ENCODE peak calls at places on chromosomes 6 and 20, in five cellular contexts. A, G, C, M and Y are unnamed samples.

GRCh38 chr6:136306466-136306865 is 16.8 kb upstream of the BCLAF1 start:
- DNase-seq in C (no peak), G (no peak), A (no peak), M (no peak), Y (no peak)

GRCh38 chr6:42864602-42865001 is 14.8 kb upstream of the RPL7L1 start:
- DNase-seq in C (no peak), M (no peak), G (no peak), A (no peak), Y (no peak)

GRCh38 chr6:86871681-86872080 is 65.6 kb upstream of the HTR1E start:
- DNase-seq in A (no peak), M (no peak), C (no peak), G (no peak), Y (no peak)

GRCh38 chr20:64223526-64224067 is 32.0 kb upstream of the PCMTD2 start:
- DNase-seq in G (no peak), M (no peak), C (no peak), A (peak), Y (no peak)

GRCh38 chr20:49276201-49276894 is 1.5 kb downstream of the ZNFX1 start:
- DNase-seq in M (no peak), A (peak), C (peak), G (peak), Y (no peak)

GRCh38 chr6:130937942-130938604 is 110.9 kb downstream of the SMLR1 start:
- DNase-seq in G (no peak), A (no peak), M (no peak), C (no peak), Y (no peak)

GRCh38 chr6:42224222-42225042 is 6.8 kb upstream of the MRPS10 start:
- DNase-seq in C (no peak), M (no peak), G (no peak), A (peak), Y (no peak)

GRCh38 chr20:90651-91050 is 3.2 kb downstream of the DEFB125 start:
- DNase-seq in M (no peak), C (no peak), A (no peak), G (no peak), Y (no peak)

GRCh38 chr20:53040678-53041674 is 68.8 kb downstream of the TSHZ2 start:
- DNase-seq in A (no peak), C (no peak), M (no peak), G (peak), Y (no peak)

GRCh38 chr20:35561671-35562070 is 19.8 kb downstream of the ERGIC3 start:
- DNase-seq in A (no peak), M (no peak), G (no peak), C (no peak), Y (no peak)

GRCh38 chr6:161038229-161039003 is 46.8 kb downstream of the MAP3K4 start:
- DNase-seq in C (no peak), A (no peak), G (no peak), M (no peak), Y (no peak)

GRCh38 chr6:14423330-14423729 is 305.8 kb downstream of the CD83 start:
- DNase-seq in G (no peak), M (no peak), C (no peak), A (no peak), Y (no peak)

GRCh38 chr6:93040375-93040774 is 379.0 kb downstream of the EPHA7 start:
- DNase-seq in M (no peak), G (no peak), C (no peak), A (no peak), Y (no peak)

GRCh38 chr6:79712144-79712543 is 81.0 kb downstream of the SH3BGRL2 start:
- DNase-seq in A (no peak), C (no peak), G (no peak), M (no peak), Y (no peak)

GRCh38 chr6:116251568-116252384 is 2.1 kb downstream of the TSPYL4 start:
- DNase-seq in M (no peak), G (no peak), C (no peak), A (no peak), Y (no peak)

GRCh38 chr6:135094403-135094821 is 39.8 kb upstream of the HBS1L start:
- DNase-seq in M (no peak), G (no peak), A (no peak), C (peak), Y (no peak)

GRCh38 chr6:38271081-38271480 is 368.6 kb downstream of the BTBD9 start:
- DNase-seq in A (no peak), M (no peak), G (no peak), C (no peak), Y (no peak)

GRCh38 chr20:62888910-62889309 is 27.3 kb upstream of the TCFL5 start:
- DNase-seq in G (no peak), A (no peak), C (no peak), M (no peak), Y (no peak)

GRCh38 chr20:64129146-64129782 is 21.9 kb upstream of the NPBWR2 start:
- DNase-seq in A (no peak), M (no peak), C (no peak), G (no peak), Y (no peak)

GRCh38 chr6:47076422-47077344 is 34.6 kb upstream of the ADGRF1 start:
- DNase-seq in M (no peak), A (peak), G (no peak), C (no peak), Y (no peak)

GRCh38 chr6:3750324-3751018 is 1.0 kb downstream of the PXDC1 start:
- DNase-seq in M (no peak), A (peak), G (peak), C (no peak), Y (no peak)

GRCh38 chr20:40254023-40254772 is 434.8 kb downstream of the MAFB start:
- DNase-seq in C (no peak), M (no peak), G (no peak), A (no peak), Y (no peak)

GRCh38 chr20:25076731-25077609 is 5.0 kb downstream of the VSX1 start:
- DNase-seq in M (no peak), C (no peak), A (no peak), G (no peak), Y (no peak)

GRCh38 chr20:20780127-20780822 is 67.8 kb upstream of the RALGAPA2 start:
- DNase-seq in G (peak), M (no peak), A (peak), C (no peak), Y (no peak)

GRCh38 chr20:55269913-55270312 is 735.4 kb downstream of the CBLN4 start:
- DNase-seq in C (no peak), G (no peak), A (no peak), M (no peak), Y (no peak)

GRCh38 chr6:70421509-70421908 is 8.2 kb downstream of the FAM135A start:
- DNase-seq in M (no peak), C (no peak), A (no peak), G (no peak), Y (no peak)

GRCh38 chr6:15763827-15764226 is 101.0 kb upstream of the DTNBP1 start:
- DNase-seq in A (peak), G (no peak), M (no peak), C (no peak), Y (no peak)

GRCh38 chr20:31322504-31322903 is 14.1 kb upstream of the DEFB116 start:
- DNase-seq in G (no peak), M (no peak), A (no peak), C (no peak), Y (no peak)